ENCODE peak calls at places on chromosomes 5 and 9, in five cellular contexts. Q is WERI-Rb-1, P is type B pancreatic cell, E is T-helper 2 cell, L is hypothalamus. Z is an unnamed sample.
A peak's percentile ranks its signal among the peaks of the same experiment; 100 is the strongest.

GRCh38 chr9:130985606-130986162 is 23.3 kb upstream of the LAMC3 start:
- DNase-seq in Q (no peak), P (no peak), E (no peak), L (no peak), Z (no peak)

GRCh38 chr5:58071566-58071965 is 388.3 kb downstream of the PLK2 start:
- DNase-seq in Q (peak; percentile 17), P (no peak), E (no peak), L (no peak), Z (no peak)

GRCh38 chr5:120436996-120437395 is 27.1 kb upstream of the PRR16 start:
- DNase-seq in Q (no peak), P (no peak), E (no peak), L (no peak), Z (no peak)

GRCh38 chr9:124769451-124770358 is 1.4 kb downstream of the NR6A1 start:
- DNase-seq in Q (peak; percentile 46), P (no peak), E (no peak), L (no peak), Z (no peak)

GRCh38 chr9:110744753-110745522 is 76.3 kb downstream of the MUSK start:
- DNase-seq in Q (no peak), P (no peak), E (no peak), L (peak; percentile 14), Z (no peak)

GRCh38 chr5:141598389-141599360 is 20.1 kb downstream of the DIAPH1 start:
- DNase-seq in Q (no peak), P (no peak), E (no peak), L (no peak), Z (no peak)

GRCh38 chr9:131297903-131298302 is 8.4 kb downstream of the PLPP7 start:
- DNase-seq in Q (no peak), P (no peak), E (no peak), L (no peak), Z (no peak)

GRCh38 chr5:159775890-159776289 is 140.4 kb upstream of the ADRA1B start:
- DNase-seq in Q (no peak), P (no peak), E (no peak), L (no peak), Z (no peak)

GRCh38 chr9:27033815-27034403 is 28.4 kb upstream of the LRRC19 start:
- DNase-seq in Q (peak; percentile 37), P (no peak), E (no peak), L (peak; percentile 35), Z (peak; percentile 63)

GRCh38 chr9:7139886-7140285 is 382.1 kb downstream of the KDM4C start:
- DNase-seq in Q (no peak), P (no peak), E (no peak), L (no peak), Z (no peak)